ENCODE peak calls at places on chromosomes 3 and 15, in eight cellular contexts. Z is fibroblast of the aortic adventitia, E is fibroblast of pulmonary artery, S is astrocyte of the cerebellum, O is HL-60, B is heart left ventricle, F is AG04450, J is IMR-90. Y is an unnamed sample.

GRCh38 chr3:43692085-43692484 is 1.3 kb downstream of the ABHD5 start:
- DNase-seq in Z (no peak), E (no peak), S (no peak), O (no peak), B (no peak), F (no peak), J (no peak), Y (no peak)

GRCh38 chr3:72446406-72447058 is 401.7 kb downstream of the SHQ1 start:
- DNase-seq in Z (peak; percentile 39), E (peak; percentile 49), S (no peak), O (no peak), B (no peak), F (no peak), J (peak; percentile 18), Y (no peak)

GRCh38 chr3:72161870-72162617 is 377.1 kb upstream of the PROK2 start:
- DNase-seq in Z (peak; percentile 50), E (no peak), S (no peak), O (no peak), B (no peak), F (no peak), J (peak; percentile 51), Y (no peak)

GRCh38 chr3:185065059-185065458 is 87.8 kb downstream of the C3orf70 start:
- DNase-seq in Z (no peak), E (no peak), S (no peak), O (no peak), B (no peak), F (no peak), J (no peak), Y (no peak)

GRCh38 chr15:40347559-40348470 is 3.0 kb upstream of the PHGR1 start:
- DNase-seq in Z (no peak), E (no peak), S (no peak), O (no peak), B (no peak), F (no peak), J (no peak), Y (no peak)

GRCh38 chr3:33883538-33884203 is 85.2 kb downstream of the PDCD6IP start:
- DNase-seq in Z (peak; percentile 71), E (peak; percentile 66), S (peak; percentile 26), O (peak; percentile 17), B (no peak), F (no peak), J (peak; percentile 49), Y (no peak)

GRCh38 chr3:138862924-138863775 is 28.4 kb upstream of the PIK3CB start:
- DNase-seq in Z (peak; percentile 64), E (peak; percentile 62), S (peak; percentile 32), O (no peak), B (no peak), F (no peak), J (peak; percentile 76), Y (peak; percentile 24)

GRCh38 chr3:53425936-53426335 is 68.5 kb upstream of the CACNA1D start:
- DNase-seq in Z (no peak), E (no peak), S (no peak), O (no peak), B (no peak), F (no peak), J (no peak), Y (no peak)

GRCh38 chr3:148631124-148631903 is 66.4 kb upstream of the AGTR1 start:
- DNase-seq in Z (peak; percentile 26), E (peak; percentile 31), S (no peak), O (no peak), B (no peak), F (no peak), J (no peak), Y (no peak)

GRCh38 chr3:124217542-124217941 is 225.6 kb upstream of the ROPN1 start:
- DNase-seq in Z (peak; percentile 67), E (peak; percentile 86), S (peak; percentile 78), O (peak; percentile 10), B (peak; percentile 50), F (peak; percentile 44), J (peak; percentile 79), Y (no peak)

DNA sequence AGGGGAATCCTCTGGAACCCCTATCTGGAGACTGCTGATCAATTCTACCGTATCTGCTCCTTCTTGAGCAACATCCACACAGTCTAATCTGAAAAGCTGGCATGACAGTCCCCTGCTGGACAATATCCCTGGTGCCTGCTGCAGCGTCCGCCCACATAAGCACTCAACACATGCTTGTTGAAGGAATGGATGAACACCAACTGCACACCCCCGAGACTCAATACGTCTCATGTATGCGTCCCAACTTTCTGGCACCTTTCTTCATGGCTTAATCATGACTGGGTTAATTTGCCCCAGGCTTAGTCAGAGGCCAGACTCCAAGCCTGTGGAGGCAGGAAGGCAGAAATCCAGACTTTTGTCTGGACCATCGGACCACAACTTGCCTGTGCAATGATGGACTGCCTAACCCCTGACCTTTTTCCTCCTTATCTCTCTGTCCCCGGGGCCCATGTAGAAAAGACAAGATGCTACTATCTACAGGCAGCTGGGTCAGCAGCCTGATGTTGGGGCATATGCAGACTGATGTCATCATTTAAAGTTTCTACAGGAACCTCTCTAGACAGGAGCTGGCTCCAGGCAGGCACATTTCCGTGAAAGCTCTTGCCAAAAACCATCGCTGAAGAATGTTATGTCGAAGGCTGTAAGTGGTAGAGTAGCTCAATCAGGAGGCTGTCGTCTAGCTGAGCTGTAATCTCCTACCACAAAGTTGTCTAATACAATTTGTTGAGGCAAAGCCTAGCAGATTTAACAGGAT is 114.1 kb upstream of the TPM1 start:
- DNase-seq in Z (peak; percentile 98), E (peak; percentile 93), S (peak; percentile 71), O (no peak), B (peak; percentile 48), F (peak; percentile 64), J (peak; percentile 92), Y (no peak)
- TF ChIP-seq CTCF in Z (peak; percentile 47), E (peak; percentile 34), S (peak; percentile 26), O (no peak), B (no peak), F (peak; percentile 42), J (peak; percentile 56), Y (peak; percentile 69)

DNA sequence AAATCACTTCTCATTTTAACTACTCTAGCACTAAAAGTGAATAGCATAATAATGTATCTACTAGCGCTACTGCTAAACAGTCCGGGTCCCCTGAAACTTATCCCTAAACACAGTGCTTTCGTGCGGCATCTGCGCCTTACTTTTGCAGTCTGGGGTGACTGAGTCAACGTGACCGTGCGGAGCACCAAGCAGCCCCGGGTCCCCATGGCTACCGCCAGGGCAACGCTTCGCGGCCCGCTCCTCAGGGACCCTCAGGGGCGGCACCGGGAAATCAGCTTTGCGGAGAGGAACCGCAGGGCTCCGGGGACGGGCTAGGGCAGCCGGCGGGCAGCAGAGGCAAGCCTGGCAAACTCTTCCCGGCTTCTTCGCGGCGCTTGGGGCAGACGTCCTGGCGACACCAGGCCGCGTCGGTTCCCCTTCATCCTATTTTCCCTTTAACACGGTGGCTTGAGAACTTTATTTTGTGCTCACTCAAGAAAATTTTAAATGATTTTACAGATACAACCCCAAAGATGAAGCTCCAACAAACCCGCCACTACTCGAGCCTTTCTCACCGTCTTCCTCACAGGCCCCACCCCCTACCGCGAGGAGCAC is 753 bp upstream of the DIPK2A start:
- DNase-seq in Z (no peak), E (no peak), S (no peak), O (no peak), B (peak; percentile 55), F (no peak), J (peak; percentile 33), Y (peak; percentile 94)
- TF ChIP-seq CTCF in Z (peak; percentile 9), E (no peak), S (peak; percentile 3), O (no peak), B (no peak), F (no peak), J (no peak), Y (peak; percentile 48)

GRCh38 chr3:150230037-150230436 is 178.1 kb upstream of the TSC22D2 start:
- DNase-seq in Z (no peak), E (no peak), S (no peak), O (no peak), B (no peak), F (no peak), J (no peak), Y (no peak)

GRCh38 chr3:150223090-150223489 is 185.0 kb upstream of the TSC22D2 start:
- DNase-seq in Z (no peak), E (no peak), S (no peak), O (no peak), B (no peak), F (no peak), J (no peak), Y (no peak)

GRCh38 chr3:150223568-150223967 is 184.5 kb upstream of the TSC22D2 start:
- DNase-seq in Z (no peak), E (no peak), S (no peak), O (no peak), B (no peak), F (no peak), J (no peak), Y (no peak)

GRCh38 chr3:150225986-150226385 is 182.1 kb upstream of the TSC22D2 start:
- DNase-seq in Z (peak; percentile 53), E (peak; percentile 64), S (no peak), O (no peak), B (peak; percentile 64), F (no peak), J (no peak), Y (no peak)

DNA sequence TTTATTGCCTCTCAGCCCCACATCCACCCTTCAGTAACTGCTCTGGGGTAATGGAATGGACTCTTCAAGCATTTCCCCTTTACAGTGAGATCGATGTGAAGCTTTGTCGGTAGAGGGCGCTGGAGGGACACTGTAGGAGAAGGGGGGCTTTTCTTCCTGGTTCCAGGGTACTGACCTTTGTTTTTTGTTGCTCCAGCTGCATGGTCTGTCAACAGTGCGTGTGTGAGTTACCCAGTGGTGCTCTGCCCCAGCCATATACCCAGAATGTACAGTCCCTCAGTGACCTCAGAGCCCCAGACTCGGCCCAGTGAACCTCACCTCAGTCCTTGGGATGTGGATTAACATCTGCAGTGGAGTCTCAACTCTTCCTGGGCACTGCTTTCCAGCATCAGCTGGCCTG is 180.3 kb upstream of the TSC22D2 start:
- DNase-seq in Z (peak; percentile 78), E (peak; percentile 79), S (peak; percentile 70), O (no peak), B (peak; percentile 32), F (no peak), J (peak; percentile 69), Y (no peak)
- TF ChIP-seq CTCF in Z (peak; percentile 91), E (peak; percentile 86), S (peak; percentile 89), O (peak; percentile 23), B (peak; percentile 44), F (peak; percentile 85), J (peak; percentile 87), Y (peak; percentile 93)

GRCh38 chr3:157351981-157352380 is 84.7 kb upstream of the PTX3 start:
- DNase-seq in Z (no peak), E (no peak), S (no peak), O (no peak), B (no peak), F (no peak), J (no peak), Y (no peak)

GRCh38 chr3:157353657-157354056 is 83.0 kb upstream of the PTX3 start:
- DNase-seq in Z (no peak), E (no peak), S (no peak), O (no peak), B (no peak), F (no peak), J (no peak), Y (no peak)

DNA sequence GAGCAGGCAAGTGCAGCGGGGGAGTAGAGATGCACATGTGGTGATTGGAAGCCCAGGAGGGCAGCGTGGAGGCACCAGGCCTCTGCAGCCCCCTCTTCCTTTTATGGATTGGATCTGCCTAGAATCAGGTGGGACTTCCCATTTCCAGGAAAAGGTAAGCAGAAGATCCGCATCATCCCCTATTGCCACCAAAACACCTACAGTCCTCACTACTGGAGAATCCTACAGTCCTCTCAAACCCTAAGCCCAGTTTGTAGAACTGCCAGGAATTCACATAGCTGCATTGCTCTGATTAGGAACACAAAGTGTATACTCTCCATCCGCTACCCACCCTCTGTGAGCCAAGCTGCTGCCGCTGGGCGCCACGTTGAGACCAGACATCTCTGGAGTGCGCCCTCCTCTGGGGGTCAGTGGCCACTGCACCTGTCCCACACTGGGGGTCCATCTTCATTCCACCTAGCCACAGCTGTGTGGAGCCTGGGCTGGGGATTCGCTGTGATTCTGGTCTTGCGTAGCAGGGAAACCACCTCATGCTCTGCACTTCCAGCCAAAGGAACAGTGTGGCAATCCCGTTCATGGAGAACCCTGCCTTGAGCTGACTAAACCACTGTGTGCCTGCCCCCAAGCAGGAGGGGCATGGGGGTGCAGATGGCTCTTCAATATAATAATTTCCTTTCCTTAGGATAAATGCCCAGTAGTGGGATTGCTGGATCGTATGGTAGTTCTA is 88.9 kb upstream of the PTX3 start:
- DNase-seq in Z (no peak), E (no peak), S (no peak), O (no peak), B (no peak), F (no peak), J (no peak), Y (no peak)
- TF ChIP-seq CTCF in Z (peak; percentile 32), E (peak; percentile 29), S (peak; percentile 23), O (no peak), B (no peak), F (peak; percentile 22), J (no peak), Y (peak; percentile 66)